ENCODE peak calls at places on chromosomes 5 and 9, in nine cellular contexts. I is ACHN; X is H1; T is iPS DF 19.7; B is AG04449; G is hepatic stellate cell; M is adipocyte; Y is stimulated activated naive B cell treated with anti-CD40 and anti-IgM and Interleukin-4, amounts not matched to agents 10 μg/mL and 1 μg/mL and 100 μg/mL, for 72 hours; J is CD4-positive, alpha-beta T cell. E is an unnamed sample.

GRCh38 chr5:956941-957729 is 51.5 kb upstream of the NKD2 start:
- DNase-seq in Y (peak), G (peak), B (peak), I (peak), X (peak), T (no peak), M (peak), J (no peak), E (peak)

GRCh38 chr5:96854067-96854466 is 22.2 kb upstream of the ERAP2 start:
- DNase-seq in B (no peak), X (no peak), J (no peak), G (no peak), I (no peak), M (no peak), T (no peak), Y (no peak), E (no peak)

GRCh38 chr5:7926720-7927119 is 57.8 kb downstream of the MTRR start:
- DNase-seq in J (no peak), T (no peak), B (no peak), Y (no peak), M (no peak), X (no peak), I (no peak), G (no peak), E (no peak)

GRCh38 chr9:14320272-14321245 is 6.6 kb upstream of the NFIB start:
- DNase-seq in X (no peak), M (peak), T (no peak), I (peak), Y (no peak), J (no peak), G (peak), B (peak), E (peak)

GRCh38 chr5:127785098-127785927 is 82.1 kb downstream of the CCDC192 start:
- DNase-seq in J (no peak), T (no peak), M (peak), I (peak), Y (no peak), X (no peak), G (peak), B (peak), E (no peak)

GRCh38 chr9:136607334-136607919 is 55.3 kb upstream of the EGFL7 start:
- DNase-seq in G (no peak), X (no peak), I (no peak), T (no peak), J (no peak), Y (no peak), M (no peak), B (no peak), E (no peak)

GRCh38 chr9:121842612-121842978 is 191.2 kb downstream of the DAB2IP start:
- DNase-seq in B (no peak), M (peak), G (peak), J (no peak), X (no peak), T (no peak), Y (no peak), I (no peak), E (no peak)

GRCh38 chr5:32499261-32499660 is 54.7 kb upstream of the ZFR start:
- DNase-seq in J (no peak), G (no peak), I (no peak), B (no peak), X (no peak), M (no peak), T (no peak), Y (peak), E (no peak)

GRCh38 chr5:32522429-32523143 is 62.8 kb upstream of the SUB1 start:
- DNase-seq in J (peak), Y (no peak), X (no peak), I (peak), G (no peak), T (no peak), M (no peak), B (peak), E (no peak)

GRCh38 chr9:624935-625505 is 216.5 kb upstream of the DMRT1 start:
- DNase-seq in X (no peak), B (no peak), Y (no peak), T (no peak), G (no peak), M (no peak), I (no peak), J (no peak), E (peak)

GRCh38 chr9:26723486-26723885 is 169.1 kb downstream of the CAAP1 start:
- DNase-seq in Y (no peak), I (peak), X (peak), M (peak), B (no peak), T (peak), G (no peak), J (no peak), E (peak)

GRCh38 chr5:59640411-59640810 is 253.1 kb downstream of the PDE4D start:
- DNase-seq in G (no peak), J (no peak), X (no peak), M (no peak), T (no peak), B (no peak), I (peak), Y (no peak), E (no peak)

GRCh38 chr9:121206516-121207370 is 5.1 kb upstream of the RAB14 start:
- DNase-seq in Y (peak), M (no peak), T (no peak), X (no peak), B (no peak), J (no peak), G (no peak), I (no peak), E (no peak)

GRCh38 chr5:126464016-126464415 is 40.8 kb downstream of the GRAMD2B start:
- DNase-seq in I (no peak), B (no peak), Y (no peak), M (no peak), J (no peak), X (no peak), G (no peak), T (no peak), E (no peak)

GRCh38 chr5:173717959-173718358 is 101.5 kb upstream of the BOD1 start:
- DNase-seq in M (no peak), G (no peak), J (no peak), X (no peak), B (no peak), I (no peak), Y (no peak), T (no peak), E (peak)

GRCh38 chr9:7368410-7369292 is 430.9 kb downstream of the DMAC1 start:
- DNase-seq in Y (no peak), T (no peak), B (peak), G (peak), M (peak), X (no peak), I (no peak), J (no peak), E (no peak)

GRCh38 chr9:109052416-109052815 is 39.1 kb upstream of the CTNNAL1 start:
- DNase-seq in M (peak), B (no peak), X (no peak), T (no peak), J (no peak), Y (no peak), G (no peak), I (no peak), E (no peak)

GRCh38 chr9:88355166-88355565 is 33.1 kb upstream of the SPIN1 start:
- DNase-seq in M (no peak), T (no peak), X (no peak), J (no peak), I (no peak), G (no peak), B (no peak), Y (no peak), E (no peak)

GRCh38 chr5:154143121-154143725 is 47.3 kb upstream of the GALNT10 start:
- DNase-seq in M (no peak), J (no peak), X (no peak), I (no peak), G (no peak), Y (no peak), T (no peak), B (no peak), E (no peak)

GRCh38 chr9:71446499-71447411 is 321.6 kb downstream of the CEMIP2 start:
- DNase-seq in I (peak), T (peak), M (peak), G (peak), B (no peak), X (peak), Y (peak), J (no peak), E (peak)

GRCh38 chr5:72294473-72294872 is 25.6 kb downstream of the MRPS27 start:
- DNase-seq in I (no peak), Y (no peak), X (no peak), B (no peak), M (no peak), T (no peak), G (no peak), J (no peak), E (no peak)

GRCh38 chr5:64680289-64680688 is 10.0 kb upstream of the SHISAL2B start:
- DNase-seq in T (no peak), M (no peak), Y (no peak), B (no peak), J (no peak), I (no peak), G (no peak), X (no peak), E (peak)

GRCh38 chr5:9278925-9279603 is 266.8 kb downstream of the SEMA5A start:
- DNase-seq in M (no peak), Y (no peak), T (no peak), X (no peak), G (no peak), I (no peak), B (no peak), J (no peak), E (no peak)

GRCh38 chr5:33601881-33602280 is 161.1 kb downstream of the TARS1 start:
- DNase-seq in X (no peak), J (no peak), M (peak), T (no peak), G (no peak), Y (no peak), B (no peak), I (no peak), E (no peak)

E was measured in lung microvascular endothelial cell.